ENCODE peak calls at places on chromosomes 4 and X, in five cellular contexts. L is NCI-H1092 treated with DMSO at 0.1 percent for 48 hours; R is natural killer cell treated with Interleukin-12 subunit alpha and Interleukin-12 subunit beta and Interleukin-15 and Interleukin-18, amount 100 ng/mL, for 72 hours; E is A673; K is T-helper 9 cell. N is an unnamed sample.

GRCh38 chr4:148926861-148927260 is 484.6 kb upstream of the NR3C2 start:
- DNase-seq in K (no peak), L (no peak), E (peak; percentile 33), R (no peak), N (no peak)

GRCh38 chrX:36071064-36071463 is 151.5 kb downstream of the CFAP47 start:
- DNase-seq in R (no peak), L (no peak), E (no peak), K (no peak), N (no peak)

GRCh38 chr4:147801820-147802219 is 69.9 kb downstream of the ARHGAP10 start:
- DNase-seq in K (no peak), R (no peak), L (no peak), E (no peak), N (no peak)

GRCh38 chr4:71212216-71212615 is 126.6 kb upstream of the SLC4A4 start:
- DNase-seq in L (no peak), E (no peak), K (no peak), R (no peak), N (no peak)

GRCh38 chr4:142128529-142128928 is 492.1 kb downstream of the IL15 start:
- DNase-seq in K (no peak), E (no peak), R (no peak), L (no peak), N (no peak)

GRCh38 chrX:122866527-122866926 is 317.6 kb upstream of the GRIA3 start:
- DNase-seq in K (no peak), L (no peak), R (no peak), E (no peak), N (no peak)

GRCh38 chr4:112183252-112183651 is 38.0 kb downstream of the FAM241A start:
- DNase-seq in E (no peak), K (no peak), R (no peak), L (no peak), N (no peak)

GRCh38 chr4:153467154-153467896 is 1.2 kb downstream of the TMEM131L start:
- DNase-seq in R (peak; percentile 70), L (peak; percentile 64), K (peak; percentile 33), E (peak; percentile 20), N (no peak)

GRCh38 chr4:150573534-150573933 is 8.4 kb upstream of the MAB21L2 start:
- DNase-seq in K (no peak), R (no peak), L (no peak), E (no peak), N (no peak)

GRCh38 chrX:15529165-15529564 is 28.6 kb downstream of the BMX start:
- DNase-seq in E (no peak), K (no peak), L (no peak), R (no peak), N (no peak)

GRCh38 chr4:10050171-10051120 is 29.1 kb upstream of the SLC2A9 start:
- DNase-seq in L (no peak), R (no peak), E (no peak), K (no peak), N (no peak)

GRCh38 chr4:62644372-62644771 is 1444.2 kb downstream of the ADGRL3 start:
- DNase-seq in E (no peak), K (no peak), R (no peak), L (peak; percentile 62), N (no peak)

N was measured in effector memory CD8-positive, alpha-beta T cell.